ENCODE peak calls at places on chromosomes 1 and 21, in four cellular contexts. W is GM12878, U is H1, F is GM12892. Z is an unnamed sample.

GRCh38 chr1:64090436-64090835 is 113.0 kb upstream of the UBE2U start:
- DNase-seq in U (no peak), F (no peak), W (no peak), Z (no peak)

GRCh38 chr1:244271909-244272308 is 179.8 kb downstream of the ADSS2 start:
- DNase-seq in W (no peak), U (no peak), F (no peak), Z (no peak)

GRCh38 chr21:32886339-32886738 is 114.8 kb upstream of the PAXBP1 start:
- DNase-seq in U (no peak), F (no peak), W (no peak), Z (no peak)

GRCh38 chr21:15775291-15775690 is 45.5 kb downstream of the USP25 start:
- DNase-seq in F (no peak), U (no peak), W (no peak), Z (no peak)

GRCh38 chr1:226829105-226829504 is 41.3 kb upstream of the PSEN2 start:
- DNase-seq in F (no peak), U (no peak), W (no peak), Z (no peak)

GRCh38 chr1:34538481-34538880 is 216.4 kb upstream of the GJB5 start:
- DNase-seq in U (no peak), F (no peak), W (peak; percentile 43), Z (no peak)

GRCh38 chr1:93779540-93780121 is 98.0 kb upstream of the BCAR3 start:
- DNase-seq in W (no peak), U (peak; percentile 36), F (no peak), Z (no peak)

GRCh38 chr1:75034376-75034775 is 99.8 kb upstream of the LHX8 start:
- DNase-seq in W (no peak), F (no peak), U (no peak), Z (no peak)

GRCh38 chr1:156421062-156421938 is 52.3 kb downstream of the RHBG start:
- DNase-seq in U (no peak), F (peak; percentile 97), W (peak; percentile 39), Z (peak; percentile 91)

GRCh38 chr21:29403922-29404538 is 105.3 kb downstream of the BACH1 start:
- DNase-seq in U (no peak), W (no peak), F (no peak), Z (no peak)

DNA sequence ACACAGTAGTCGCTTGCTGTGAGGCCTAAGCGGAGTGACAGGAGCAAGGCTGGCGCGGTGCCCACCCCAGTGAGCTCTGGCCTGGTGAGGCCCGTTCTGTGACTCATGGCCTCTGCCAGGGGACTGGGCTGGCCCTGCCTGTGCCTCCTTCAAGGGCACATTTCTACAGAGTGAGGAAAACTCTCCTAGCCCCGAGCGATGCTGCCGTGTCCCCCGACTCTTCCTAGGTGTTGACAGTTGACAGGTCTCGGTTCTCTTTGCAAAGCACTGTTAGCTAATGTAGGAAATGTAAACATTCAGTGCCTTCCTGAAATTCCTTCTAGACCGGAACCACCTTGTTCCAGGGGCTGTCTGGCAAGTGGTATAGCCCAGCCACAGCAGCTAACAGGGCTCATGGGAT is 43.9 kb downstream of the ABCG1 start:
- DNase-seq in W (no peak), F (no peak), U (no peak), Z (no peak)
- TF ChIP-seq POLR2A in W (no peak), F (no peak), U (no peak), Z (no peak)

DNA sequence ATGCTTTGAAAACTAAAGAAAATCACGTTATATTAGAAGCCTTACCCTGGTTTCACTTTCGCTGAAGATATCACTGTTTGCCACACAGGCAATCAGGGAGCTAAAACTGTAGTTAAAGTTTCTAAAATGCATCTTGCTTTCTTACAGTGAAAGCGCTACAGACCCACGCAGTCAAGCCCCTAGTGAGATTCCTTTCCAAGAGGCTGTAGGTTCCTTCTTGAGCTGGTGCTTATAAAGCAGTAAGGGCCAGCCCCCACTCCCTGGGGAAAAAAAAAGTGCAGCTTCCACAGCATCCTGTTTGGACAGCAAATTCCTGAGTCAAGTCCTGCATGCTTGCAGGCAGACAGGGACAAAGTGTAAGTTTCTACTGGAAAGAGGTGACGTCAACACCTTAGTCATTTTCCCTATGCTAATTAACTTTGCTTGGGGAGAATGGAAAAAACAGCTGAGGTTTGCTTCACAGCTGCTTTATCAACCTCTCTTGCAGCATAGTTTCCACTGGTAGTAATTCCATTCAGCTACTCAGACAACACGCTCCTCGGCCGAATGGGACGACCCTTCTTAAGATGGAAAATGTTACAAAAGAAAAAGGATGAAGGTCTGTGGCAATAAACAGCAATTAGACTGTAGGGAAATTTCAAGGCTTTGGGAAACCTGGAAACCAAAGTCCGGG is 14.7 kb upstream of the KCNE1 start:
- DNase-seq in W (no peak), U (no peak), F (no peak), Z (no peak)
- TF ChIP-seq TAF1 in W (no peak), U (no peak), F (no peak), Z (no peak)

GRCh38 chr1:220119043-220119512 is 25.1 kb downstream of the IARS2 start:
- DNase-seq in F (no peak), U (no peak), W (no peak), Z (no peak)
- TF ChIP-seq POLR2A in F (no peak), U (no peak), W (no peak), Z (no peak)

DNA sequence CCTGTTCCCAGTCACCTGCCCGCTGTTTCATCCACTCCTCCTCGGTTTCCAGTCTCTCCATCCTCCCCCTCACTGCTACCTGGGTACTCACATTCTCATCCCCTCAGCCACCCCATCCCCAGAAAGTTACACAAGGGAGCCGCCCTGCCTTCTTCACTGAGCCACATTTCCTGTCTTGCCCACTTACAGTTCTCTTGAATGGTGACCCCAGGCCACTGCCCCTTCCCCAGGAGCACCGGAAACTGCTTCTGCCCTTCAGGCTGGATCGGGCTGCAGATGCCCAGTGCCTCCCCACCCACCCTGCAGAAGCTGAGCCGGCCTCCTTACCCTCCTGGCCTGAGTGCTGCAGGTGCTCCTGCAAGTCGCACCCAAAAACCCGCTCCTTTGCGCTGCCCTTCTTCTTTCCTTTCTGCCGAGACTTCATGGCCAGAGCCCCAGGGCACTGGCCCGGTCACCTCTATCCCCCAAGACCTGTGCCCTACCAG is 448 bp downstream of the ARHGAP30 start:
- DNase-seq in W (no peak), F (no peak), U (no peak), Z (no peak)
- TF ChIP-seq TAF1 in W (no peak), F (no peak), U (no peak), Z (no peak)

DNA sequence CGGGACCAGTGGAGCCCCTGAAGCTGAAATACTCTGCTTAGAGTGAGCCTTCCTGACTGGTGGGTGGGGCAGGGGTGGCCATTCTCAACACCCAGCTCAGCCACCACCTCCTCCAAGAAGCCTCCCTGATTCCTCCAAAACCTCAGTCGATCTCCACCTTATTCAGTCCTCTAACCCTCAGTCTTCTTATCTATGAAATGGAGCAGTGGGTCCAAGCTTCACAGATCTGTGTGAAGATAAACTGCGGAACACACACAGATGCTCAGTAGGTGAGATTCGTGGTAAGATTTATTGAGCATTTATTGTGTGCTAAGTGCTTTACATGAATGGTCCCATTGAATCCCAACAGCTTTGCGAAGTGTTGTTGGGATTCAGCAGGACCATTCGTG is 93.1 kb upstream of the RUNX3 start:
- DNase-seq in U (no peak), F (no peak), W (no peak), Z (no peak)
- TF ChIP-seq POLR2A in U (no peak), F (no peak), W (no peak), Z (no peak)

GRCh38 chr1:177780096-177780700 is 189.7 kb downstream of the SEC16B start:
- DNase-seq in W (no peak), F (no peak), U (peak; percentile 36), Z (peak; percentile 6)
- TF ChIP-seq TAF1 in W (no peak), F (no peak), U (no peak), Z (no peak)

DNA sequence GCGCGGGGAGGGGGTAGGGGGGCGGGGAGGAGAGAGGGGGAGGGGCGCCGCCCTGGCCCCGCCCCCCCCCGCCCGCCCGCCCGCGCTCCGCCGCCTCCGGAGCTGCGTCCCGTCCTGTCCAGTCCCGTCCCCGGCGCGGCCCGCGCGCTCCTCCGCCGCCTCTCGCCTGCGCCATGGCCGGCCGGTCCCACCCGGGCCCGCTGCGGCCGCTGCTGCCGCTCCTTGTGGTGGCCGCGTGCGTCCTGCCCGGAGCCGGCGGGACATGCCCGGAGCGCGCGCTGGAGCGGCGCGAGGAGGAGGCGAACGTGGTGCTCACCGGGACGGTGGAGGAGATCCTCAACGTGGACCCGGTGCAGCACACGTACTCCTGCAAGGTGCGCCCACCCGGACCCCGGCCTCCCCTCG is at the start of gene AGRN:
- DNase-seq in U (no peak), W (no peak), F (no peak), Z (peak; percentile 73)
- TF ChIP-seq POLR2A in U (no peak), W (no peak), F (no peak), Z (no peak)

Z was measured in GM12891.